ENCODE peak calls at places on chromosomes 16 and 17, in eight cellular contexts. P, X, Y, T, I, R, S and H are unnamed samples.

GRCh38 chr16:66539628-66540469 is 10.1 kb downstream of the TK2 start:
- DNase-seq in X (peak; percentile 52), Y (no peak), I (no peak), R (no peak), P (no peak), S (peak; percentile 77), T (peak; percentile 26), H (no peak)

GRCh38 chr17:69452664-69453260 is 38.3 kb downstream of the MAP2K6 start:
- DNase-seq in I (no peak), S (no peak), Y (no peak), P (no peak), X (no peak), R (no peak), T (no peak), H (no peak)

GRCh38 chr17:6384481-6384880 is 50.4 kb downstream of the AIPL1 start:
- DNase-seq in T (no peak), X (no peak), S (no peak), R (no peak), Y (no peak), P (no peak), I (no peak), H (no peak)

GRCh38 chr16:23131841-23132576 is 17.2 kb downstream of the USP31 start:
- DNase-seq in I (no peak), X (no peak), P (no peak), S (peak; percentile 22), Y (no peak), R (no peak), T (no peak), H (no peak)

GRCh38 chr17:7001562-7001961 is 5.7 kb downstream of the ALOX12 start:
- DNase-seq in I (no peak), Y (no peak), P (peak; percentile 69), R (no peak), S (no peak), X (peak; percentile 54), T (no peak), H (peak; percentile 52)

GRCh38 chr16:19687279-19687678 is 30.7 kb downstream of the KNOP1 start:
- DNase-seq in P (no peak), S (no peak), I (no peak), T (no peak), R (no peak), X (no peak), Y (no peak), H (peak; percentile 60)

GRCh38 chr17:80952291-80952690 is 39.4 kb upstream of the CHMP6 start:
- DNase-seq in I (peak; percentile 27), T (no peak), S (no peak), Y (no peak), P (no peak), X (no peak), R (no peak), H (no peak)

GRCh38 chr16:56311208-56312027 is 113.9 kb downstream of the AMFR start:
- DNase-seq in Y (no peak), P (peak; percentile 35), S (peak; percentile 7), R (no peak), T (no peak), X (no peak), I (no peak), H (no peak)

GRCh38 chr16:68311316-68311620 is 449 bp downstream of the PRMT7 start:
- DNase-seq in R (no peak), I (no peak), T (no peak), X (peak; percentile 71), P (peak; percentile 60), S (no peak), Y (peak; percentile 28), H (no peak)

GRCh38 chr17:47837401-47838039 is 3.6 kb downstream of the SCRN2 start:
- DNase-seq in Y (peak; percentile 21), X (no peak), I (no peak), P (no peak), T (no peak), R (no peak), S (no peak), H (no peak)

GRCh38 chr16:27646811-27647210 is 96.9 kb downstream of the KATNIP start:
- DNase-seq in S (no peak), Y (no peak), X (no peak), R (no peak), P (no peak), T (no peak), I (no peak), H (no peak)

GRCh38 chr16:19179890-19180490 is 11.9 kb downstream of the SYT17 start:
- DNase-seq in Y (peak; percentile 71), X (no peak), T (peak; percentile 54), I (peak; percentile 72), S (peak; percentile 63), P (peak; percentile 82), R (peak; percentile 31), H (peak; percentile 83)

GRCh38 chr17:83050651-83051422 is 28.6 kb upstream of the METRNL start:
- DNase-seq in R (no peak), Y (no peak), X (peak; percentile 35), I (peak; percentile 27), P (peak; percentile 57), S (no peak), T (peak; percentile 67), H (no peak)

GRCh38 chr17:1043601-1044251 is 46.8 kb downstream of the TIMM22 start:
- DNase-seq in I (no peak), Y (no peak), T (peak; percentile 51), R (no peak), P (peak; percentile 76), X (no peak), S (no peak), H (peak; percentile 73)

GRCh38 chr17:82350182-82351030 is 8.6 kb upstream of the TEX19 start:
- DNase-seq in R (peak; percentile 56), P (peak; percentile 56), Y (no peak), T (no peak), X (peak; percentile 96), S (peak; percentile 92), I (no peak), H (no peak)

GRCh38 chr16:88783391-88784073 is 1.5 kb downstream of the PIEZO1 start:
- DNase-seq in X (peak; percentile 7), I (no peak), S (peak; percentile 51), R (no peak), T (no peak), P (no peak), Y (peak; percentile 27), H (no peak)

GRCh38 chr17:27296427-27296979 is 2.6 kb downstream of the WSB1 start:
- DNase-seq in I (no peak), P (no peak), T (peak; percentile 18), R (no peak), X (no peak), Y (peak; percentile 66), S (no peak), H (no peak)

GRCh38 chr17:39237586-39237985 is 11.8 kb upstream of the STAC2 start:
- DNase-seq in R (no peak), P (no peak), S (no peak), I (no peak), Y (no peak), T (peak; percentile 5), X (no peak), H (no peak)

GRCh38 chr17:39236383-39236927 is 10.7 kb upstream of the STAC2 start:
- DNase-seq in Y (no peak), T (no peak), I (no peak), X (no peak), P (no peak), S (no peak), R (no peak), H (no peak)

GRCh38 chr17:39240631-39241030 is 14.9 kb upstream of the STAC2 start:
- DNase-seq in I (no peak), Y (no peak), P (no peak), T (no peak), X (no peak), S (no peak), R (no peak), H (no peak)

GRCh38 chr17:39236981-39237441 is 11.3 kb upstream of the STAC2 start:
- DNase-seq in T (peak; percentile 7), S (no peak), I (no peak), R (no peak), X (no peak), P (no peak), Y (no peak), H (no peak)

GRCh38 chr17:39239640-39240314 is 14.0 kb upstream of the STAC2 start:
- DNase-seq in Y (peak; percentile 54), S (peak; percentile 89), P (peak; percentile 92), I (peak; percentile 72), R (peak; percentile 59), X (peak; percentile 84), T (peak; percentile 68), H (peak; percentile 81)
- TF ChIP-seq EZH2phosphoT487 in Y (no peak), S (no peak), P (no peak), I (no peak), R (no peak), X (no peak), T (no peak), H (no peak)

GRCh38 chr16:6725634-6726331 is 606.9 kb upstream of the RBFOX1 start:
- DNase-seq in Y (peak; percentile 1), T (peak; percentile 19), X (no peak), R (no peak), S (peak; percentile 4), I (peak; percentile 5), P (peak; percentile 23), H (peak; percentile 34)
- TF ChIP-seq CTCF in Y (peak; percentile 16), T (peak; percentile 42), X (no peak), R (no peak), S (peak; percentile 61), I (no peak), P (peak; percentile 23), H (peak; percentile 53)

DNA sequence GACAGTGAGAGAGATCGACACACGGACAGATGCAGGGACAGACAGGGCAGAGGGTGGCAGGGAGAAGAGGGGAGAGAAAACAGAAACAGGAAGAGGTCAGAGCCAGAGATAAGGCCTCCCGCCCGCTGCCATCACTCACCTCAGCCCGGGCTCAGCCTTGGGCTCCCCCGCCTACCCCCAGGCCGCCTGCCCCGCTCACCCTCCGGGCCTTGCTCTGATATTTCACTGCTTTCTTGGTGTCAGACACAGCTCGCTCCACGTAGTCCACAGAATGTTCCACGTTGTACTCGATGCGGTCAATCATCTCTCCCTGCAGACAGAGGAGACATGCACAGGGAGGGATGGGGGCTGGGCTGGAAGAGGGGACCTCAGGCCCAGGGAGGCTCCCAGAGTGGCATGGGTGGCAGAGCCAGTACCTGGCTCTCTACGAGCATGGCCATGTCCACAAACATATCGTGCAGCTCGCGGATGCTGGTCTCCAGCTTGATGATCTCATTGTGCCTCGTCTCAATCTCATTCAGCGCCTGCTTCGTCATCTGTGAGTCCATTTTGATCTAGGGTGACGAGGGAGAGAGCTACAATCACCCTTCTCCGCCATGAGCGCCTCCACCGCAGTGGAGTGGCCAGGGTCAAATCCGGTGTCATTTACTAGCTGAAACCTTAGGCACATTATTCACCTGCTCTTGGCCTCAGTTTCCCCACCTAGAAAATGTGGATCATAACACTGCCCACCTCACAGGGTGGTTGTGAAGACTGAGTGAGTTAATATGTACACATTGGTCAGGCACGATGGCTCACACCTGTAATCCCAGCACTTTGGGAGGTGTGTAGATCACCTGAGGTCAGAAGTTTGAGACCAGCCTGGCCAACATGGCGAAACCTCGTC is 8.2 kb downstream of the HSD3B7 start:
- DNase-seq in I (peak; percentile 74), X (no peak), P (no peak), T (no peak), Y (no peak), S (no peak), R (no peak), H (no peak)
- TF ChIP-seq EZH2phosphoT487 in I (no peak), X (no peak), P (no peak), T (no peak), Y (no peak), S (no peak), R (no peak), H (no peak)

DNA sequence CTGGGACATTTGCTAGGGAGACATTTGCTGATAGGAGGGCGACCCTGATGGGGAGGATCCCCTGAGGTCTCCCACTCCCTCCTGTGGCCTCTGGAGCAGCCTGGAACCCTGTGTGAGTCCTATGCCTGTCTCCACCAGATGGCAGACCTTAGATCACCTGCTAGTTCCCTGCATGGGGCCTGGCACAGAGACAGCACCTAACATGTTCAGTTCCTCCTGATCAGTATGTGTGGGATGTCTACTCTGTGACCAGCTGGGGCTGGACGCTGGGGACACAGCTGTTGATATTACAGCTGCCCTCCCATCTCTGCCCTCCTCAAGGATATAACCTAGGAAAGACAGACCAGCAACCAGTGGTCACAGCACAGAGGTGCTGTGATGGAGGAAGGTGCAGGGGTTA is 1.1 kb upstream of the ADCY7 start:
- DNase-seq in R (peak; percentile 33), S (peak; percentile 72), I (peak; percentile 62), X (peak; percentile 56), P (no peak), T (peak; percentile 14), Y (peak; percentile 21), H (no peak)
- TF ChIP-seq CTCF in R (peak; percentile 71), S (peak; percentile 80), I (peak; percentile 37), X (peak; percentile 67), P (no peak), T (no peak), Y (peak; percentile 40), H (no peak)